ENCODE peak calls at places on chromosome 22, in nine cellular contexts. G is adrenal gland, F is left ventricle myocardium inferior, N is PC-3, X is heart left ventricle, A is ovary, U is HFF-Myc, R is heart right ventricle, Q is mammary epithelial cell. I is an unnamed sample.

GRCh38 chr22:49391436-49391835 is 436.2 kb downstream of the BRD1 start:
- DNase-seq in N (no peak), F (no peak), Q (no peak), U (no peak), A (no peak), G (no peak), X (no peak), R (no peak), I (no peak)

GRCh38 chr22:28855355-28856094 is 27.8 kb upstream of the ZNRF3 start:
- DNase-seq in Q (peak; percentile 50), G (peak; percentile 54), A (peak; percentile 30), X (no peak), R (peak; percentile 57), U (peak; percentile 57), N (peak; percentile 72), F (no peak), I (peak; percentile 36)

GRCh38 chr22:19143967-19144400 is 467 bp downstream of the ESS2 start:
- DNase-seq in A (no peak), Q (peak; percentile 24), X (no peak), F (no peak), G (no peak), N (no peak), U (no peak), R (no peak), I (no peak)

GRCh38 chr22:47101321-47101885 is 339.0 kb downstream of the TBC1D22A start:
- DNase-seq in Q (no peak), G (no peak), R (no peak), N (no peak), X (no peak), U (no peak), A (no peak), F (no peak), I (no peak)

GRCh38 chr22:21816787-21817496 is 50.5 kb downstream of the MAPK1 start:
- DNase-seq in X (no peak), R (peak; percentile 51), Q (peak; percentile 90), F (no peak), A (no peak), U (peak; percentile 88), G (no peak), N (peak; percentile 84), I (peak; percentile 61)

GRCh38 chr22:22752556-22753477 is 108.4 kb downstream of the GGTLC2 start:
- DNase-seq in Q (peak; percentile 10), F (no peak), G (peak; percentile 31), U (no peak), A (no peak), X (no peak), N (peak; percentile 4), R (no peak), I (no peak)

GRCh38 chr22:32874330-32874729 is 72.8 kb downstream of the TIMP3 start:
- DNase-seq in F (no peak), X (no peak), A (no peak), U (no peak), Q (no peak), N (no peak), G (no peak), R (no peak), I (no peak)

GRCh38 chr22:47031628-47031915 is 269.1 kb downstream of the TBC1D22A start:
- DNase-seq in F (peak; percentile 7), X (peak; percentile 10), R (no peak), G (no peak), U (no peak), N (no peak), Q (no peak), A (no peak), I (no peak)

GRCh38 chr22:36398602-36399472 is 11.1 kb upstream of the MYH9 start:
- DNase-seq in A (no peak), R (no peak), X (no peak), U (no peak), F (no peak), N (peak; percentile 58), G (no peak), Q (peak; percentile 77), I (no peak)

GRCh38 chr22:45224331-45224730 is 16.4 kb downstream of the KIAA0930 start:
- DNase-seq in N (no peak), A (no peak), G (no peak), R (no peak), Q (no peak), U (no peak), X (no peak), F (no peak), I (no peak)

GRCh38 chr22:47394504-47395440 is 632.3 kb downstream of the TBC1D22A start:
- DNase-seq in X (no peak), G (no peak), Q (no peak), A (no peak), F (no peak), N (no peak), R (no peak), U (no peak), I (no peak)

GRCh38 chr22:48489551-48490512 is 1337.8 kb downstream of the BRD1 start:
- DNase-seq in Q (no peak), R (no peak), A (no peak), G (no peak), F (no peak), N (no peak), U (no peak), X (no peak), I (no peak)

GRCh38 chr22:32880061-32880460 is 78.6 kb downstream of the TIMP3 start:
- DNase-seq in Q (no peak), F (no peak), U (no peak), A (no peak), N (no peak), X (no peak), G (no peak), R (no peak), I (no peak)

GRCh38 chr22:44957267-44957905 is 52.4 kb downstream of the PHF21B start:
- DNase-seq in F (no peak), N (peak; percentile 5), X (no peak), Q (no peak), A (no peak), G (no peak), U (no peak), R (no peak), I (no peak)

GRCh38 chr22:27692243-27692642 is 109.3 kb downstream of the MN1 start:
- DNase-seq in A (no peak), U (no peak), R (no peak), F (no peak), X (no peak), G (no peak), Q (no peak), N (no peak), I (no peak)
- TF ChIP-seq CTCF in A (no peak), U (no peak), R (no peak), F (no peak), X (no peak), G (no peak), Q (no peak), N (no peak), I (no peak)

GRCh38 chr22:30326704-30327362 is at the start of gene TBC1D10A:
- DNase-seq in A (peak; percentile 91), U (no peak), N (peak; percentile 92), G (peak; percentile 88), Q (peak; percentile 93), X (peak; percentile 92), F (peak; percentile 91), R (peak; percentile 84), I (peak; percentile 85)

GRCh38 chr22:30324008-30324730 is 2.6 kb downstream of the TBC1D10A start:
- DNase-seq in U (no peak), N (no peak), R (no peak), X (no peak), A (no peak), F (no peak), G (no peak), Q (no peak), I (no peak)

GRCh38 chr22:30325724-30326703 is 727 bp downstream of the TBC1D10A start:
- DNase-seq in R (peak; percentile 35), F (no peak), N (no peak), X (peak; percentile 49), A (peak; percentile 39), Q (no peak), U (no peak), G (peak; percentile 42), I (no peak)

GRCh38 chr22:30327864-30328345 is 1.2 kb upstream of the TBC1D10A start:
- DNase-seq in N (peak; percentile 60), X (no peak), A (no peak), U (no peak), G (no peak), Q (peak; percentile 46), R (no peak), F (no peak), I (no peak)

DNA sequence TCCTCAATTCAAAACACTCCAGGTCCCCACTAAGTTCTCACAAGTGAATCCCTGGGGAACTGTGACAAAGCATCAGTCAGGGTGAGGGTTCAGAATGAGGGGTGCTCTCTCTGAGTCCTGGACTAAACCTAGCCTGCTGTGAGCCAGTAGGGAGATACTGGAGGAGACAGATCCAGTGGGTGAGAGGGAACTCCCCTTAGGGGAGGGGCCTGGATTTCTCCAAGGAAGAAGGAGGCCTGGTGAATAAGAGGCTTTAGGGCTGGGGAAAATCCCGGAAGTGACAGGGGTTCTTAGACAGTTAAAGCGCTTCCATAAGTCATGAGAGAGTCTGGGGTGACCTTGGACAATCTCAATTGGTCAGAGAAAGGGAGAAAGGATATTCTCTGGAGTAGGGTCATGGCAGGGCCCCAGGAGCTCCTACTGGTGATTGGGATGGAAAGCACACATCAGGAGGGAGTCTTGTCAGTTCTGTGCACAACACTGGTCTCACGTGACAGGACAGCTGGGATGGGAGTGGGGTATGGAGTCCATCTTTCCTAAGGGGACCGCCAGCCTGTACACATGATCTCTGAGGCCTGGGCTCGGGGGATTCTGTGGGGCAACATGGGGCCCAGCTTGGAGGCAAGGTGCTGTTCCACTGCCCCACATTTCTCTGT is 1.5 kb downstream of the TBC1D10A start:
- DNase-seq in Q (peak; percentile 93), F (no peak), G (peak; percentile 86), A (peak; percentile 51), N (peak; percentile 67), X (peak; percentile 55), U (no peak), R (peak; percentile 66), I (no peak)
- H3K4me3 ChIP-seq in Q (peak overlapping the region; percentile 86), F (peak overlapping the region; percentile 98), G (peak overlapping the region; percentile 60), A (peak overlapping the region; percentile 86), N (peak overlapping the region; percentile 79), X (peak overlapping the region; percentile 89), U (peak overlapping the region; percentile 49), R (peak overlapping the region; percentile 96), I (peak overlapping the region; percentile 67)

DNA sequence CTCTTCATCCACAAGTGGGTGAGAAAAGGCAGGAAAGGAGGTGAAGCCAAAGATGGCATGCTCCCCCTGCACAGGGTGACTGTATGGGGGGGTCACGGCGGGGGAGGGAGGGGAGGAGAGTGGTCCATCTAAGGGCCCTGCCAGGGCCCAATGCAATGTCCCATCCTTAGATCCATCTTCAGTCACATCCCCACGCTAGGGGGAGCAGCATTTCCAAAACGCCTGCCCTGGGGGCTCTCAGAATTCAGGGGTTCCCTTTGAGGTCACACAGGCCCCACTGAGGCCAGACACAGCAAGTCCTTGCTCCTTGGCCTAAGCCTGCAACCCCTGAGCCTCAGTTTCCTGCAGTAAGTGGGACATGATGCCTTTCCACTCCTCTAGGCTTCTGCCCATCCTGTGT is 52.4 kb downstream of the RTN4R start:
- DNase-seq in X (no peak), Q (no peak), F (no peak), G (no peak), U (no peak), A (no peak), N (no peak), R (no peak), I (no peak)
- TF ChIP-seq CTCF in X (no peak), Q (no peak), F (no peak), G (no peak), U (peak; percentile 4), A (no peak), N (no peak), R (no peak), I (peak; percentile 30)

DNA sequence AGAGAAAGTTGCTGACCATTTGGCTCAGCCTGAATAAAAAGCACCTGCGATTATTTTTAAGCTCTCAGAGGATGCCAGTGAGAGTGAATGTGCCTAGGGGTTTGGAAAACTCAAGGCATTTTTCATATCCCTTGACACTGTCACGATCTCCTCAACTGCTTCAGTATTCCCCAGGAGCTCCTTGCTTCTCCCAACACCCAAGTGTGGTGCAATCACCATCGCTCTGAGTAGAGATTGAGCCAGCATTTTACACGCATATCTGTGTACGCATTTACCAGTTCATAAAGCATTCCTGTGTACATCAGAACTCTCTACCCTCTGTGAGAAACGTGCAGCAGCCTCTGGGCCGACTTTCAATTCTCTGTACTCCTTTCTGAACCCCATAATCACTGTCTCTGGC is 1.3 kb downstream of the SRRD start:
- DNase-seq in Q (no peak), F (no peak), X (no peak), G (no peak), U (no peak), N (no peak), A (no peak), R (no peak), I (no peak)
- H3K4me3 ChIP-seq in Q (no peak overlapping the region), F (peak overlapping the region; percentile 83), X (peak overlapping the region; percentile 72), G (no peak overlapping the region), U (peak overlapping the region; percentile 93), N (peak overlapping the region; percentile 88), A (no peak overlapping the region), R (peak overlapping the region; percentile 99), I (no peak overlapping the region)

I was measured in GM12864.